ENCODE peak calls at places on chromosome 17, in nine cellular contexts. One of them, this sample, is unnamed.

GRCh38 chr17:76147211-76148014 is 6.4 kb upstream of the FOXJ1 start:
- DNase-seq in nephron progenitor cell: no peak
- DNase-seq in heart left ventricle: no peak
- DNase-seq in mesothelial cell of epicardium: no peak
- DNase-seq in LNCaP clone FGC: no peak
- DNase-seq in brain microvascular endothelial cell: no peak
- DNase-seq in transverse colon: no peak
- DNase-seq in thoracic aorta: no peak
- DNase-seq in A673: peak; percentile 69
- DNase-seq in this sample: no peak

GRCh38 chr17:31100840-31101239 is 6.1 kb downstream of the NF1 start:
- DNase-seq in nephron progenitor cell: no peak
- DNase-seq in heart left ventricle: no peak
- DNase-seq in mesothelial cell of epicardium: no peak
- DNase-seq in LNCaP clone FGC: no peak
- DNase-seq in brain microvascular endothelial cell: no peak
- DNase-seq in transverse colon: no peak
- DNase-seq in thoracic aorta: no peak
- DNase-seq in A673: no peak
- DNase-seq in this sample: no peak

GRCh38 chr17:40453881-40454630 is 10.8 kb downstream of the IGFBP4 start:
- DNase-seq in nephron progenitor cell: no peak
- DNase-seq in heart left ventricle: peak; percentile 17
- DNase-seq in mesothelial cell of epicardium: no peak
- DNase-seq in LNCaP clone FGC: no peak
- DNase-seq in brain microvascular endothelial cell: no peak
- DNase-seq in transverse colon: no peak
- DNase-seq in thoracic aorta: no peak
- DNase-seq in A673: no peak
- DNase-seq in this sample: no peak

GRCh38 chr17:51354908-51355307 is 94.6 kb downstream of the UTP18 start:
- DNase-seq in nephron progenitor cell: no peak
- DNase-seq in heart left ventricle: no peak
- DNase-seq in mesothelial cell of epicardium: no peak
- DNase-seq in LNCaP clone FGC: no peak
- DNase-seq in brain microvascular endothelial cell: no peak
- DNase-seq in transverse colon: no peak
- DNase-seq in thoracic aorta: no peak
- DNase-seq in A673: no peak
- DNase-seq in this sample: no peak

GRCh38 chr17:60421273-60422161 is 772 bp upstream of the CHCT1 start:
- DNase-seq in nephron progenitor cell: peak; percentile 78
- DNase-seq in heart left ventricle: peak; percentile 75
- DNase-seq in mesothelial cell of epicardium: peak; percentile 78
- DNase-seq in LNCaP clone FGC: no peak
- DNase-seq in brain microvascular endothelial cell: peak; percentile 25
- DNase-seq in transverse colon: peak; percentile 77
- DNase-seq in thoracic aorta: peak; percentile 31
- DNase-seq in A673: peak; percentile 90
- DNase-seq in this sample: no peak

GRCh38 chr17:59435238-59435637 is 103.8 kb downstream of the YPEL2 start:
- DNase-seq in nephron progenitor cell: no peak
- DNase-seq in heart left ventricle: no peak
- DNase-seq in mesothelial cell of epicardium: no peak
- DNase-seq in LNCaP clone FGC: no peak
- DNase-seq in brain microvascular endothelial cell: peak; percentile 75
- DNase-seq in transverse colon: no peak
- DNase-seq in thoracic aorta: no peak
- DNase-seq in A673: no peak
- DNase-seq in this sample: no peak

GRCh38 chr17:39536468-39536867 is 71.3 kb downstream of the NEUROD2 start:
- DNase-seq in nephron progenitor cell: no peak
- DNase-seq in heart left ventricle: no peak
- DNase-seq in mesothelial cell of epicardium: no peak
- DNase-seq in LNCaP clone FGC: no peak
- DNase-seq in brain microvascular endothelial cell: no peak
- DNase-seq in transverse colon: no peak
- DNase-seq in thoracic aorta: no peak
- DNase-seq in A673: no peak
- DNase-seq in this sample: no peak

GRCh38 chr17:60832206-60832605 is 154.6 kb downstream of the BCAS3 start:
- DNase-seq in nephron progenitor cell: no peak
- DNase-seq in heart left ventricle: no peak
- DNase-seq in mesothelial cell of epicardium: no peak
- DNase-seq in LNCaP clone FGC: no peak
- DNase-seq in brain microvascular endothelial cell: no peak
- DNase-seq in transverse colon: no peak
- DNase-seq in thoracic aorta: no peak
- DNase-seq in A673: peak; percentile 14
- DNase-seq in this sample: no peak

GRCh38 chr17:68457168-68457538 is at the start of gene WIPI1:
- DNase-seq in nephron progenitor cell: no peak
- DNase-seq in heart left ventricle: no peak
- DNase-seq in mesothelial cell of epicardium: no peak
- DNase-seq in LNCaP clone FGC: no peak
- DNase-seq in brain microvascular endothelial cell: no peak
- DNase-seq in transverse colon: peak; percentile 58
- DNase-seq in thoracic aorta: no peak
- DNase-seq in A673: peak; percentile 28
- DNase-seq in this sample: no peak

GRCh38 chr17:67157732-67158639 is 87.0 kb downstream of the HELZ start:
- DNase-seq in nephron progenitor cell: no peak
- DNase-seq in heart left ventricle: no peak
- DNase-seq in mesothelial cell of epicardium: no peak
- DNase-seq in LNCaP clone FGC: peak; percentile 7
- DNase-seq in brain microvascular endothelial cell: peak; percentile 41
- DNase-seq in transverse colon: no peak
- DNase-seq in thoracic aorta: no peak
- DNase-seq in A673: peak; percentile 84
- DNase-seq in this sample: no peak

GRCh38 chr17:77100009-77100408 is 40.8 kb upstream of the SEC14L1 start:
- DNase-seq in nephron progenitor cell: no peak
- DNase-seq in heart left ventricle: peak; percentile 81
- DNase-seq in mesothelial cell of epicardium: no peak
- DNase-seq in LNCaP clone FGC: no peak
- DNase-seq in brain microvascular endothelial cell: no peak
- DNase-seq in transverse colon: peak; percentile 47
- DNase-seq in thoracic aorta: no peak
- DNase-seq in A673: no peak
- DNase-seq in this sample: no peak

GRCh38 chr17:17937958-17938357 is 34.2 kb downstream of the TOM1L2 start:
- DNase-seq in nephron progenitor cell: no peak
- DNase-seq in heart left ventricle: no peak
- DNase-seq in mesothelial cell of epicardium: no peak
- DNase-seq in LNCaP clone FGC: no peak
- DNase-seq in brain microvascular endothelial cell: no peak
- DNase-seq in transverse colon: no peak
- DNase-seq in thoracic aorta: no peak
- DNase-seq in A673: no peak
- DNase-seq in this sample: no peak

GRCh38 chr17:81486174-81486810 is 26.3 kb downstream of the ACTG1 start:
- DNase-seq in nephron progenitor cell: no peak
- DNase-seq in heart left ventricle: no peak
- DNase-seq in mesothelial cell of epicardium: no peak
- DNase-seq in LNCaP clone FGC: no peak
- DNase-seq in brain microvascular endothelial cell: no peak
- DNase-seq in transverse colon: no peak
- DNase-seq in thoracic aorta: no peak
- DNase-seq in A673: no peak
- DNase-seq in this sample: no peak

GRCh38 chr17:28949185-28950016 is 1.9 kb downstream of the PHF12 start:
- DNase-seq in nephron progenitor cell: peak; percentile 61
- DNase-seq in heart left ventricle: peak; percentile 71
- DNase-seq in mesothelial cell of epicardium: peak; percentile 65
- DNase-seq in LNCaP clone FGC: no peak
- DNase-seq in brain microvascular endothelial cell: peak; percentile 28
- DNase-seq in transverse colon: peak; percentile 67
- DNase-seq in thoracic aorta: no peak
- DNase-seq in A673: peak; percentile 80
- DNase-seq in this sample: peak; percentile 92

GRCh38 chr17:1713878-1714487 is 3.8 kb upstream of the TLCD2 start:
- DNase-seq in nephron progenitor cell: peak; percentile 63
- DNase-seq in heart left ventricle: peak; percentile 36
- DNase-seq in mesothelial cell of epicardium: no peak
- DNase-seq in LNCaP clone FGC: peak; percentile 43
- DNase-seq in brain microvascular endothelial cell: no peak
- DNase-seq in transverse colon: peak; percentile 71
- DNase-seq in thoracic aorta: no peak
- DNase-seq in A673: peak; percentile 71
- DNase-seq in this sample: no peak

GRCh38 chr17:31508310-31509094 is 117.0 kb downstream of the RAB11FIP4 start:
- DNase-seq in nephron progenitor cell: no peak
- DNase-seq in heart left ventricle: no peak
- DNase-seq in mesothelial cell of epicardium: no peak
- DNase-seq in LNCaP clone FGC: no peak
- DNase-seq in brain microvascular endothelial cell: no peak
- DNase-seq in transverse colon: no peak
- DNase-seq in thoracic aorta: no peak
- DNase-seq in A673: no peak
- DNase-seq in this sample: no peak

DNA sequence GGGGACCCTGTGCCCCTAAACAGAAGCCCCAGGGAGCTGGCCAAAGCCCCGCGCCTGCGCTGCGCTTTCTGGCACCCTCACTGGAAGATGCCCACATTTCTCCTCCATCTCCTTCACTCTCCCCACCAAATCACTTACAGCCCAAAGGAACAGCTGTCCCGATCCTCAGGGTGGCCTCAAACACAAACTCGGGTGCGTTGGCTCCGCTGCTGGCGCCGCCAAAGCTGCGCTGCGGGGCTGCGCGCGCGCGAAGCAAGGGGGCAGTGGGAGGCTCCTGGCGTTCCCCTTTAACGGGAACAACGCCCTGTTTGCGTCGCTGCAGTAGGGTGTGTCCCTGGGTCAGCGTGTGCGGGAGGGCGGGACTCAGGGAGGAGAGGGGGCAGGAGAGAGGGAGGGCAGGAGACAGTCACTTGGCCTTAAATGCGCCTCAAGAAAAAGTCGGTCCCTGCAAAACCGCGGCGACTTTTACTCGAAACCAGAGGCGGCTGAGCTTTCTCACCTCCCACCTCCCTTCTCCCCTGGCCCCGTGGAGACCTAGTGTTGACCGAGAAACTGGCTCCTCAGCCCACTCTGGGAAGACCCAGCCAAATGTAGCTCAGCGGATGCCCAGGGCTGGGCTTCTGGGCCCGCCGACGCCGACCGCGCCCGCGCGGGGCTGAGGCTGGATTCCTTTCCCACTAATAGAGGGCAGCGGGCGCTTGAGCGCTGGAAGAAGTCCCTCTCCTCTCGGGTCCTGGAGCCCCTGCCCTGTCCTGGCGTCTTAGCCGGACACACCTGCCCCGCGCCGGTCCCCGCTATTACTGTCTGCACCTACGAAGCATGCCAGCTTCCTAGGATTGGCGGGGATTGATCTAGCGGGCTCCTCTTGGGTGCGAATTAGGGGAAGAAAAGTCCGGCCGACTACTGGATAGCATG is 2.6 kb downstream of the PMP22 start:
- DNase-seq in nephron progenitor cell: peak; percentile 50
- DNase-seq in heart left ventricle: peak; percentile 95
- DNase-seq in mesothelial cell of epicardium: peak; percentile 60
- DNase-seq in LNCaP clone FGC: no peak
- DNase-seq in brain microvascular endothelial cell: no peak
- DNase-seq in transverse colon: peak; percentile 85
- DNase-seq in thoracic aorta: peak; percentile 68
- DNase-seq in A673: no peak
- DNase-seq in this sample: no peak
- TF ChIP-seq CTCF in nephron progenitor cell: no peak
- TF ChIP-seq CTCF in heart left ventricle: peak; percentile 17
- TF ChIP-seq CTCF in mesothelial cell of epicardium: no peak
- TF ChIP-seq CTCF in LNCaP clone FGC: no peak
- TF ChIP-seq CTCF in brain microvascular endothelial cell: peak; percentile 21
- TF ChIP-seq CTCF in transverse colon: no peak
- TF ChIP-seq CTCF in thoracic aorta: no peak
- TF ChIP-seq CTCF in A673: no peak
- TF ChIP-seq CTCF in this sample: peak; percentile 56

GRCh38 chr17:65531508-65532431 is 29.7 kb downstream of the AXIN2 start:
- DNase-seq in nephron progenitor cell: peak; percentile 50
- DNase-seq in heart left ventricle: peak; percentile 59
- DNase-seq in mesothelial cell of epicardium: no peak
- DNase-seq in LNCaP clone FGC: no peak
- DNase-seq in brain microvascular endothelial cell: no peak
- DNase-seq in transverse colon: peak; percentile 63
- DNase-seq in thoracic aorta: no peak
- DNase-seq in A673: no peak
- DNase-seq in this sample: no peak
- TF ChIP-seq CTCF in nephron progenitor cell: peak; percentile 3
- TF ChIP-seq CTCF in heart left ventricle: peak; percentile 18
- TF ChIP-seq CTCF in mesothelial cell of epicardium: peak; percentile 59
- TF ChIP-seq CTCF in LNCaP clone FGC: no peak
- TF ChIP-seq CTCF in brain microvascular endothelial cell: peak; percentile 50
- TF ChIP-seq CTCF in transverse colon: peak; percentile 30
- TF ChIP-seq CTCF in thoracic aorta: peak; percentile 49
- TF ChIP-seq CTCF in A673: peak; percentile 19
- TF ChIP-seq CTCF in this sample: peak; percentile 58

GRCh38 chr17:49898547-49899490 is 51.0 kb upstream of the TAC4 start:
- DNase-seq in nephron progenitor cell: peak; percentile 45
- DNase-seq in heart left ventricle: no peak
- DNase-seq in mesothelial cell of epicardium: no peak
- DNase-seq in LNCaP clone FGC: no peak
- DNase-seq in brain microvascular endothelial cell: no peak
- DNase-seq in transverse colon: no peak
- DNase-seq in thoracic aorta: no peak
- DNase-seq in A673: no peak
- DNase-seq in this sample: no peak
- TF ChIP-seq CTCF in nephron progenitor cell: peak; percentile 14
- TF ChIP-seq CTCF in heart left ventricle: no peak
- TF ChIP-seq CTCF in mesothelial cell of epicardium: no peak
- TF ChIP-seq CTCF in LNCaP clone FGC: peak; percentile 28
- TF ChIP-seq CTCF in brain microvascular endothelial cell: peak; percentile 47
- TF ChIP-seq CTCF in transverse colon: no peak
- TF ChIP-seq CTCF in thoracic aorta: no peak
- TF ChIP-seq CTCF in A673: peak; percentile 10
- TF ChIP-seq CTCF in this sample: peak; percentile 21

GRCh38 chr17:27462714-27463113 is 6.5 kb downstream of the KSR1 start:
- DNase-seq in nephron progenitor cell: no peak
- DNase-seq in heart left ventricle: no peak
- DNase-seq in mesothelial cell of epicardium: no peak
- DNase-seq in LNCaP clone FGC: no peak
- DNase-seq in brain microvascular endothelial cell: no peak
- DNase-seq in transverse colon: no peak
- DNase-seq in thoracic aorta: no peak
- DNase-seq in A673: no peak
- DNase-seq in this sample: no peak

GRCh38 chr17:27463235-27463677 is 7.0 kb downstream of the KSR1 start:
- DNase-seq in nephron progenitor cell: no peak
- DNase-seq in heart left ventricle: no peak
- DNase-seq in mesothelial cell of epicardium: no peak
- DNase-seq in LNCaP clone FGC: no peak
- DNase-seq in brain microvascular endothelial cell: no peak
- DNase-seq in transverse colon: no peak
- DNase-seq in thoracic aorta: no peak
- DNase-seq in A673: no peak
- DNase-seq in this sample: no peak

GRCh38 chr17:27466376-27466747 is 10.1 kb downstream of the KSR1 start:
- DNase-seq in nephron progenitor cell: no peak
- DNase-seq in heart left ventricle: no peak
- DNase-seq in mesothelial cell of epicardium: no peak
- DNase-seq in LNCaP clone FGC: no peak
- DNase-seq in brain microvascular endothelial cell: no peak
- DNase-seq in transverse colon: no peak
- DNase-seq in thoracic aorta: no peak
- DNase-seq in A673: no peak
- DNase-seq in this sample: no peak

GRCh38 chr17:27462149-27462548 is 5.9 kb downstream of the KSR1 start:
- DNase-seq in nephron progenitor cell: no peak
- DNase-seq in heart left ventricle: no peak
- DNase-seq in mesothelial cell of epicardium: no peak
- DNase-seq in LNCaP clone FGC: no peak
- DNase-seq in brain microvascular endothelial cell: no peak
- DNase-seq in transverse colon: no peak
- DNase-seq in thoracic aorta: no peak
- DNase-seq in A673: no peak
- DNase-seq in this sample: no peak

GRCh38 chr17:27464431-27464830 is 8.2 kb downstream of the KSR1 start:
- DNase-seq in nephron progenitor cell: no peak
- DNase-seq in heart left ventricle: no peak
- DNase-seq in mesothelial cell of epicardium: no peak
- DNase-seq in LNCaP clone FGC: no peak
- DNase-seq in brain microvascular endothelial cell: no peak
- DNase-seq in transverse colon: no peak
- DNase-seq in thoracic aorta: no peak
- DNase-seq in A673: no peak
- DNase-seq in this sample: no peak
- TF ChIP-seq CTCF in nephron progenitor cell: no peak
- TF ChIP-seq CTCF in heart left ventricle: no peak
- TF ChIP-seq CTCF in mesothelial cell of epicardium: no peak
- TF ChIP-seq CTCF in LNCaP clone FGC: no peak
- TF ChIP-seq CTCF in brain microvascular endothelial cell: no peak
- TF ChIP-seq CTCF in transverse colon: no peak
- TF ChIP-seq CTCF in thoracic aorta: no peak
- TF ChIP-seq CTCF in A673: no peak
- TF ChIP-seq CTCF in this sample: no peak

This sample was measured in chondrocyte.